ENCODE peak calls at places on chromosome X, in seven cellular contexts. U, R, F, P, Z, E and K are unnamed samples.

GRCh38 chrX:20265221-20265725 is 1.4 kb downstream of the RPS6KA3 start:
- DNase-seq in U (peak; percentile 47), R (peak; percentile 39), F (peak; percentile 64), P (peak; percentile 56), Z (peak; percentile 46), E (peak; percentile 48), K (peak; percentile 91)

GRCh38 chrX:42442745-42443144 is 335.2 kb downstream of the PPP1R2C start:
- DNase-seq in U (no peak), R (no peak), F (no peak), P (no peak), Z (no peak), E (no peak), K (no peak)

GRCh38 chrX:10450229-10450958 is 170.0 kb downstream of the MID1 start:
- DNase-seq in U (no peak), R (no peak), F (peak; percentile 88), P (no peak), Z (no peak), E (no peak), K (no peak)

GRCh38 chrX:8018916-8019315 is 91.7 kb upstream of the PNPLA4 start:
- DNase-seq in U (no peak), R (no peak), F (no peak), P (no peak), Z (no peak), E (no peak), K (no peak)

GRCh38 chrX:64976673-64977040 is 407 bp upstream of the ZC4H2 start:
- DNase-seq in U (no peak), R (no peak), F (no peak), P (no peak), Z (no peak), E (no peak), K (no peak)

GRCh38 chrX:122625821-122626220 is 558.3 kb upstream of the GRIA3 start:
- DNase-seq in U (no peak), R (no peak), F (no peak), P (no peak), Z (no peak), E (no peak), K (no peak)

GRCh38 chrX:642436-643210 is 12.0 kb downstream of the SHOX start:
- DNase-seq in U (no peak), R (no peak), F (no peak), P (no peak), Z (no peak), E (no peak), K (no peak)

GRCh38 chrX:39869846-39870601 is 227.7 kb downstream of the BCOR start:
- DNase-seq in U (peak; percentile 58), R (no peak), F (peak; percentile 91), P (peak; percentile 67), Z (no peak), E (peak; percentile 59), K (no peak)

GRCh38 chrX:25344191-25344936 is 328.6 kb upstream of the ARX start:
- DNase-seq in U (no peak), R (no peak), F (peak; percentile 17), P (no peak), Z (no peak), E (no peak), K (no peak)

GRCh38 chrX:134622813-134623185 is 35.5 kb downstream of the PLAC1 start:
- DNase-seq in U (no peak), R (no peak), F (no peak), P (no peak), Z (no peak), E (no peak), K (no peak)

GRCh38 chrX:1153940-1154339 is 58.5 kb downstream of the CRLF2 start:
- DNase-seq in U (no peak), R (no peak), F (peak; percentile 69), P (no peak), Z (no peak), E (no peak), K (no peak)

GRCh38 chrX:41352329-41352801 is 18.4 kb downstream of the DDX3X start:
- DNase-seq in U (no peak), R (no peak), F (no peak), P (no peak), Z (no peak), E (no peak), K (no peak)

GRCh38 chrX:40078489-40079288 is 19.1 kb downstream of the BCOR start:
- DNase-seq in U (no peak), R (no peak), F (no peak), P (no peak), Z (no peak), E (no peak), K (no peak)

GRCh38 chrX:38220024-38220935 is at the start of gene SRPX:
- DNase-seq in U (no peak), R (peak; percentile 37), F (peak; percentile 65), P (no peak), Z (peak; percentile 65), E (peak; percentile 10), K (peak; percentile 34)

GRCh38 chrX:131739823-131740222 is 195.9 kb downstream of the OR13H1 start:
- DNase-seq in U (no peak), R (no peak), F (no peak), P (no peak), Z (no peak), E (no peak), K (peak; percentile 1)

GRCh38 chrX:82734140-82734539 is 774.0 kb upstream of the POU3F4 start:
- DNase-seq in U (no peak), R (no peak), F (no peak), P (no peak), Z (no peak), E (no peak), K (no peak)

GRCh38 chrX:20383487-20383886 is 116.8 kb upstream of the RPS6KA3 start:
- DNase-seq in U (no peak), R (no peak), F (no peak), P (no peak), Z (peak; percentile 40), E (no peak), K (no peak)

GRCh38 chrX:23980063-23980462 is 46.9 kb downstream of the KLHL15 start:
- DNase-seq in U (no peak), R (no peak), F (no peak), P (no peak), Z (peak; percentile 28), E (no peak), K (no peak)

GRCh38 chrX:30822068-30822671 is 66.9 kb downstream of the TAB3 start:
- DNase-seq in U (no peak), R (no peak), F (no peak), P (no peak), Z (no peak), E (no peak), K (peak; percentile 19)

GRCh38 chrX:70826715-70827114 is 81.8 kb downstream of the TEX11 start:
- DNase-seq in U (no peak), R (no peak), F (no peak), P (no peak), Z (no peak), E (no peak), K (no peak)

GRCh38 chrX:9899640-9900075 is 67.5 kb upstream of the CLDN34 start:
- DNase-seq in U (no peak), R (no peak), F (peak; percentile 9), P (no peak), Z (no peak), E (no peak), K (no peak)

GRCh38 chrX:17375361-17375630 is 296 bp downstream of the NHS start:
- DNase-seq in U (no peak), R (peak; percentile 5), F (peak; percentile 4), P (no peak), Z (no peak), E (no peak), K (no peak)

GRCh38 chrX:108397627-108398392 is 40.4 kb downstream of the COL4A6 start:
- DNase-seq in U (no peak), R (no peak), F (peak; percentile 22), P (no peak), Z (no peak), E (no peak), K (no peak)